ENCODE peak calls at places on chromosomes 13 and 19, in seven cellular contexts. O is neuronal stem cell, I is IMR-90, W is H1, R is mesendoderm, Z is mesenchymal stem cell, A is trophoblast cell. C is an unnamed sample.

GRCh38 chr19:49639401-49640112 is 386 bp downstream of the RRAS start:
- DNase-seq in O (peak), I (no peak), W (no peak), R (no peak), Z (peak), A (no peak), C (no peak)

GRCh38 chr19:5460748-5461147 is 5.5 kb downstream of the ZNRF4 start:
- DNase-seq in O (no peak), I (no peak), W (no peak), R (no peak), Z (no peak), A (no peak), C (no peak)

GRCh38 chr19:55304279-55304978 is 20.6 kb downstream of the BRSK1 start:
- DNase-seq in O (no peak), I (no peak), W (peak), R (peak), Z (no peak), A (peak), C (peak)

GRCh38 chr13:73450583-73450982 is 391.8 kb downstream of the KLF5 start:
- DNase-seq in O (no peak), I (peak), W (no peak), R (no peak), Z (no peak), A (peak), C (no peak)

GRCh38 chr13:19618925-19619324 is 14.5 kb upstream of the MPHOSPH8 start:
- DNase-seq in O (no peak), I (peak), W (peak), R (peak), Z (peak), A (peak), C (peak)

GRCh38 chr19:51159656-51160055 is 17.6 kb downstream of the SIGLEC7 start:
- DNase-seq in O (no peak), I (no peak), W (no peak), R (no peak), Z (no peak), A (no peak), C (no peak)

GRCh38 chr19:17737690-17738153 is 13.6 kb upstream of the FCHO1 start:
- DNase-seq in O (no peak), I (peak), W (no peak), R (no peak), Z (no peak), A (peak), C (no peak)

GRCh38 chr13:67230774-67231480 is 791 bp upstream of the PCDH9 start:
- DNase-seq in O (peak), I (peak), W (peak), R (peak), Z (peak), A (peak), C (peak)

GRCh38 chr13:47798906-47799305 is 202.2 kb downstream of the SUCLA2 start:
- DNase-seq in O (no peak), I (peak), W (no peak), R (peak), Z (peak), A (no peak), C (no peak)

GRCh38 chr19:7533925-7534480 is 1.5 kb upstream of the PNPLA6 start:
- DNase-seq in O (peak), I (peak), W (peak), R (peak), Z (peak), A (peak), C (peak)

GRCh38 chr13:28819748-28820098 is 416 bp upstream of the MTUS2 start:
- DNase-seq in O (peak), I (peak), W (peak), R (peak), Z (peak), A (peak), C (peak)

GRCh38 chr13:80011448-80012212 is 329.3 kb downstream of the SPRY2 start:
- DNase-seq in O (no peak), I (no peak), W (no peak), R (no peak), Z (no peak), A (no peak), C (no peak)

GRCh38 chr13:33146843-33147611 is 130.8 kb downstream of the KL start:
- DNase-seq in O (no peak), I (no peak), W (no peak), R (no peak), Z (no peak), A (no peak), C (no peak)

GRCh38 chr13:22047082-22047784 is 376.4 kb downstream of the FGF9 start:
- DNase-seq in O (no peak), I (peak), W (no peak), R (no peak), Z (peak), A (no peak), C (no peak)

GRCh38 chr19:4749870-4750269 is 26.2 kb upstream of the DPP9 start:
- DNase-seq in O (no peak), I (no peak), W (no peak), R (no peak), Z (no peak), A (peak), C (no peak)

GRCh38 chr19:13718733-13719132 is 45.6 kb upstream of the MRI1 start:
- DNase-seq in O (peak), I (peak), W (no peak), R (peak), Z (no peak), A (peak), C (peak)

GRCh38 chr13:52371736-52372247 is 34.2 kb downstream of the THSD1 start:
- DNase-seq in O (peak), I (peak), W (no peak), R (peak), Z (peak), A (no peak), C (no peak)

GRCh38 chr19:51417107-51417806 is at the start of gene SIGLEC10:
- DNase-seq in O (no peak), I (no peak), W (no peak), R (no peak), Z (no peak), A (peak), C (peak)

GRCh38 chr19:17753976-17754375 is 2.7 kb downstream of the FCHO1 start:
- DNase-seq in O (no peak), I (no peak), W (no peak), R (no peak), Z (no peak), A (no peak), C (no peak)

GRCh38 chr19:55540619-55541018 is 3.7 kb upstream of the SBK2 start:
- DNase-seq in O (no peak), I (no peak), W (no peak), R (no peak), Z (no peak), A (no peak), C (no peak)

GRCh38 chr13:111152836-111153235 is 37.7 kb downstream of the ARHGEF7 start:
- DNase-seq in O (peak), I (no peak), W (no peak), R (peak), Z (no peak), A (peak), C (no peak)

DNA sequence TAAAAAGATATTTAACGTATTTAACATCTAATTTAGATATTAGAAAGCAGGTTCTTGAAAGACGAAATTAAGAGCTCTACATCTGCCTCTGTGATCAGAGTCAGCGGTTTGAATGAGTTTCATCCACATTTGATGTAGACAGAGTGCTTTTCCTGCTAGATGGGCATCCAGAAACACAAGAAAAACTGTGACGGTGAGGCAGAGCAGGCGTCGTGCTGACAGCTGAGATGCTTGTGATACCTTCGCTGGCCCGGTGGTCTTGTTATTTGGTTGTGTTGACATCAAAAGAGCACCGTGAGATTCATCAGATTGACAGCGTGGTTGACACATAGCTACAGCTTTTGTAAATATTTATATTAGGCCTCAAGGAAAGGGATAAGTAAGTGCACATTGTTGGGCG is 399.1 kb downstream of the GPC5 start:
- DNase-seq in O (no peak), I (no peak), W (no peak), R (no peak), Z (no peak), A (no peak), C (no peak)
- H4K8ac ChIP-seq in O (no peak), I (no peak), W (no peak), R (no peak), Z (no peak), A (no peak), C (no peak)

GRCh38 chr19:38227272-38228004 is 3.4 kb upstream of the DPF1 start:
- DNase-seq in O (no peak), I (no peak), W (no peak), R (no peak), Z (no peak), A (no peak), C (no peak)

GRCh38 chr19:38228005-38228377 is 4.0 kb upstream of the DPF1 start:
- DNase-seq in O (no peak), I (no peak), W (peak), R (no peak), Z (no peak), A (no peak), C (no peak)

GRCh38 chr19:38228491-38229439 is 4.7 kb upstream of the DPF1 start:
- DNase-seq in O (no peak), I (no peak), W (peak), R (peak), Z (no peak), A (no peak), C (peak)

GRCh38 chr19:38231918-38232317 is 7.9 kb upstream of the DPF1 start:
- DNase-seq in O (no peak), I (no peak), W (no peak), R (no peak), Z (no peak), A (no peak), C (no peak)

DNA sequence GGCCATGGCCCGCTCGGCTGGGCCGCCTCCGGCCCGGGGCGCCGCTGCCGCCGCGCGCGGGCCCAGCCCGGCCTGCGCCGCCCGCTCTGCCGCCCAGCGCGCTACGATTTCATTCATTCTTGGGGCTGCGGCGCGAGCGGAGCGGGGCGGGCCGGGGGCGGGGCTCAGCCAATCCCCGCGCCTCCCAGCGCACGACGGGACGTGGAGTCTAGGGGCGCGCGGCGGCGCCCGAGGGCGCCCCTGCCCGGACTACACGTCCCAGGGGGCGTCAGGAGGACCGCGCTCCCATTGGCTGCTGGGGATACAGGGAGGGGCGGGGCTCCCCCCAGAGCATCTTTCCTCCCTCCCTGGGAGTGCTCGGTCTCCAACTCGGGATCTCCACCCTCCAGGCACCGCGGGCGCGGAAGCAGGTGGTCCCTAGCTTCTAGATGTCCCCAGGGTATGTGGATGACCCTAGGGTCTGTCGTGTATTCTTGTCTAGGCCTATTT is 5.6 kb upstream of the DPF1 start:
- DNase-seq in O (peak), I (peak), W (peak), R (peak), Z (peak), A (peak), C (peak)
- H4K8ac ChIP-seq in O (no peak), I (no peak), W (no peak), R (no peak), Z (no peak), A (no peak), C (no peak)

GRCh38 chr13:63882052-63882451 is 2466.4 kb upstream of the PCDH20 start:
- DNase-seq in O (no peak), I (no peak), W (no peak), R (no peak), Z (no peak), A (no peak), C (no peak)

DNA sequence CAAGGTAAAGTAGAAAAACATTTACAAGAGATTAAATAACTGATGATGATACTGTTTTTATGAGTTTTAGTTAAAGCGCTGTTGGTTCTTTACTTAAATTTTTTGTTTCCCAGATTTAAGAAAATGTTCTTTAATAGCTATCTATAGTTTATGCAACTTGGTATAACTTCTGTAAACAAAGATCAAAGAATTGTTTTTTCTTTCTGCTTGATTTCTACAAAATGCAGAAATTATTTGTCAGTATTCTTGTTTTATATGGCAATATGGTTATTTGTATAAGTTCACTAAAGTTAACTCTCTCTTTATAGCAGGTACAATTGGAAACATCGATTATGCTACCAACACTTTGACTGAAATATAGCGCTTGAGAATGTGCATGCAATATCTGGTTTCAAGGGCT is 2465.1 kb upstream of the PCDH20 start:
- DNase-seq in O (no peak), I (no peak), W (no peak), R (peak), Z (no peak), A (no peak), C (no peak)
- H4K8ac ChIP-seq in O (no peak), I (no peak), W (no peak), R (no peak), Z (no peak), A (no peak), C (no peak)

GRCh38 chr19:18784786-18785120 is 6.4 kb downstream of the COMP start:
- DNase-seq in O (no peak), I (no peak), W (no peak), R (no peak), Z (no peak), A (peak), C (no peak)

GRCh38 chr19:18783958-18784785 is 6.9 kb downstream of the COMP start:
- DNase-seq in O (no peak), I (no peak), W (no peak), R (no peak), Z (no peak), A (no peak), C (no peak)

GRCh38 chr19:18781885-18782527 is 9.1 kb downstream of the COMP start:
- DNase-seq in O (no peak), I (no peak), W (no peak), R (no peak), Z (no peak), A (no peak), C (no peak)

GRCh38 chr19:18782559-18783225 is 8.4 kb downstream of the COMP start:
- DNase-seq in O (no peak), I (no peak), W (no peak), R (no peak), Z (no peak), A (no peak), C (no peak)

GRCh38 chr19:18785179-18786124 is 5.7 kb downstream of the COMP start:
- DNase-seq in O (peak), I (peak), W (peak), R (peak), Z (peak), A (peak), C (peak)
- H4K8ac ChIP-seq in O (no peak), I (no peak), W (peak), R (no peak), Z (no peak), A (no peak), C (no peak)

GRCh38 chr13:49636705-49637104 is 8.4 kb downstream of the ARL11 start:
- DNase-seq in O (no peak), I (no peak), W (no peak), R (no peak), Z (no peak), A (no peak), C (no peak)
- H4K8ac ChIP-seq in O (no peak), I (no peak), W (no peak), R (no peak), Z (no peak), A (no peak), C (no peak)

DNA sequence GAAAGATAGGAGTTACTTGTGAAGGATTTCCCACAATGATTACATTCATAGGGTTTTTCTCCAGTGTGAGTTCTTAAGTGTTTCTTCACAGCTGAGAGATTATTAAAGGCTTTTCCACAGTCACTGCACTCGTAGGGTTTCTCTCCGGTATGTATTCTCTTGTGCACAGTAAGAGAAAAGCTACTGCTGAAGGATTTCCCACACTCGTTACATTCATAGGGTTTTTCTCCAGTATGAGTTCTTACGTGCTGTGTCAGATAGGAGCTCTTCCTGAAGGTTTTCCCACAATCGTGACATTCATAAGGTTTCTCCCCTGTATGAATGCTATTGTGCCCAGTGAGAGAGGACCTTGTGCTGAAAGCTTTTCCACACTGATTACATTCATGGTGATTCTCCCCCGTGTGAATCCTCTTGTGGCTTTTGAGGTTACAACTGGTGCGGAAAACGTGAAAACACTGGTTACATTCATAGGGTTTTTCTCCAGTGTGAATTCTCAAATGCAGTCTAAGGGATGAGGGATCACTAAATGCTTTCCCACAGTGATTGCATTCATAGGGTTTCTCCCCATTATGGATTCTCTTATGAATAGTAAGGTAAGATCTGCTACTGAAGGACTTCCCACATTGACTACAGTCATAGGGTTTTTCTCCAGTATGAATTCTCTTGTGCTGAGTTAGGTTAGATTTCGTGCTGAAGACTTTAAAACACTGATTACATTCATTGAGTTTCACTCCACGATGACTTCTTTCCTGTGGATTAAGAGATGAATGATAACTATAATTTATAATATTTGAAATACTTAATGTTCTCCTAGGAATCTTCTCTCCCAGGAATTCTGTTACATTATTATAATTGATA is 20.6 kb downstream of the ZNF558 start:
- DNase-seq in O (no peak), I (peak), W (no peak), R (peak), Z (peak), A (no peak), C (no peak)
- H4K8ac ChIP-seq in O (no peak), I (no peak), W (no peak), R (no peak), Z (no peak), A (no peak), C (no peak)

GRCh38 chr19:2983351-2984195 is 6.2 kb downstream of the TLE6 start:
- DNase-seq in O (no peak), I (peak), W (peak), R (peak), Z (peak), A (peak), C (peak)

GRCh38 chr19:2981898-2982297 is 4.5 kb downstream of the TLE6 start:
- DNase-seq in O (no peak), I (no peak), W (no peak), R (no peak), Z (no peak), A (no peak), C (no peak)

GRCh38 chr19:2984196-2984490 is 6.8 kb downstream of the TLE6 start:
- DNase-seq in O (peak), I (no peak), W (no peak), R (no peak), Z (no peak), A (no peak), C (no peak)

GRCh38 chr19:2982556-2982955 is 5.2 kb downstream of the TLE6 start:
- DNase-seq in O (no peak), I (no peak), W (no peak), R (no peak), Z (no peak), A (no peak), C (no peak)

DNA sequence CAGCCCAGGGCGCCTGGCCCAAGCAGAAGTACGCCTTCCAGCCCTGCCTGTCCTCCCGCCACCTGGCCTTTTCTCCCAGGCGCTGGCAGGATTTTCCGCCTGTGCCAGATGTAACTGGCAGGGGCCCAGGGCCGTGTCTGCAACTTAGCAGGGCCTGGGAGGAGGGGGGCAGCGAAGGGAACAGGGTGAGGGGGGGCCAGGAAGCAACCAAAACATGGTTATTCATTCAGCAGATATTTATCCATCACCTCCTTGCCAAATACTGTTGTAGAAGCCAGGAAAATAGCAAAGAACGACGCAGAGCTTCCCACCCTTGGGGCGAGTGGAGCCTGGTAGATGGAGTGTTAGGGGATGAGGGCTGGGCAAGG is 5.6 kb downstream of the TLE6 start:
- DNase-seq in O (no peak), I (peak), W (no peak), R (no peak), Z (peak), A (peak), C (no peak)
- H4K8ac ChIP-seq in O (no peak), I (peak), W (no peak), R (no peak), Z (peak), A (no peak), C (no peak)

C was measured in H9.